ENCODE peak calls at places on chromosome 18, in ten cellular contexts. P is IMR-90; K is trophoblast cell; R is esophagus squamous epithelium; Z is A549; E is body of pancreas; O is CD8-positive, alpha-beta memory T cell; M is CD8-positive, alpha-beta T cell; V is mesendoderm; S is right cardiac atrium. U is an unnamed sample.

GRCh38 chr18:76404345-76404831 is 90.7 kb downstream of the ZNF516 start:
- DNase-seq in P (no peak), S (no peak), V (no peak), O (no peak), K (no peak), Z (no peak), E (no peak), R (no peak), M (no peak), U (no peak)

GRCh38 chr18:8001711-8002110 is 434.6 kb downstream of the PTPRM start:
- DNase-seq in Z (no peak), P (no peak), K (no peak), S (no peak), O (no peak), M (no peak), E (no peak), R (no peak), V (no peak), U (no peak)

GRCh38 chr18:50507120-50507590 is 52.7 kb upstream of the MAPK4 start:
- DNase-seq in O (no peak), Z (peak; percentile 18), P (no peak), S (peak; percentile 75), E (peak; percentile 52), K (peak; percentile 46), R (no peak), V (peak; percentile 77), M (no peak), U (peak; percentile 6)

GRCh38 chr18:80033181-80034067 is 810 bp upstream of the RBFA start:
- DNase-seq in V (no peak), S (no peak), E (no peak), R (peak; percentile 76), K (no peak), M (peak; percentile 73), Z (peak; percentile 64), O (peak; percentile 74), P (peak; percentile 44), U (no peak)

GRCh38 chr18:13026583-13027270 is 35.6 kb downstream of the CEP192 start:
- DNase-seq in M (no peak), P (peak; percentile 53), V (no peak), S (no peak), Z (no peak), R (no peak), E (no peak), O (no peak), K (peak; percentile 31), U (no peak)

GRCh38 chr18:2651981-2652380 is 3.5 kb upstream of the SMCHD1 start:
- DNase-seq in P (no peak), S (no peak), Z (no peak), M (no peak), V (no peak), K (no peak), R (no peak), E (no peak), O (no peak), U (no peak)

GRCh38 chr18:8552151-8552550 is 57.1 kb upstream of the RAB12 start:
- DNase-seq in E (no peak), P (no peak), V (peak; percentile 62), S (no peak), Z (no peak), M (no peak), O (no peak), R (no peak), K (no peak), U (no peak)

GRCh38 chr18:79781331-79781941 is 16.3 kb upstream of the KCNG2 start:
- DNase-seq in K (no peak), S (no peak), R (no peak), Z (no peak), P (no peak), O (no peak), E (no peak), V (no peak), M (no peak), U (no peak)

DNA sequence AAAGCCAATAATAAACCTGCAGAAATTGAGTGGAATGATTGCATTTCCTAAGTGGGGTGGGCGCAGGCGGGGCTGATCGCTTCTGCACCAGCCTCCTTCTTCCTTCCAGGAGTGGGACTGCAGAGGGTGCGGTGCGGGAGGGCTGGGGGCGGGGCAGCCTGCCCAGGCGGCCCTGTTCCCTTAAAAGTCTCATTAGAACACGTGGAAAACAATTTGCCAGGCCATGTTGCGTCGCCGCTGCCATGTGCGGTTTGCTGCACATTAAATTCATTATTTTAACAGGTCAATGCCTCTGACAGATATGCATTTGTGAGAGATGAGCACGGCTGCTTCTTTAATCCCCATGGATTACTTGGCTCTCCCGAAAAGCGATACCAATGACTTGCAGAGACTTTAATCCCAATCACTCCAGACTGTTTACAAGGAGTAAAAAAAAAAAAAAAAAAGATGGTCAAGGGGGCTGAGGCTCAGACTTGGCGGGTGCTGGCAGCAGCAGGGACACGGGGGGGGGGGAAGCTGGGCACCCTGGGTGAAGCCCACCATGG is 139.0 kb downstream of the CELF4 start:
- DNase-seq in V (no peak), K (no peak), O (no peak), M (no peak), S (no peak), P (no peak), R (no peak), Z (no peak), E (no peak), U (no peak)
- H3K4me1 ChIP-seq in V (peaks cover 3% of the 10 kb centered on the region), K (peaks cover 9% of the 10 kb centered on the region), O (no peaks in the 10 kb centered on the region), M (no peaks in the 10 kb centered on the region), S (no peaks in the 10 kb centered on the region), P (no peaks in the 10 kb centered on the region), R (no peaks in the 10 kb centered on the region), Z (no peaks in the 10 kb centered on the region), E (no peaks in the 10 kb centered on the region), U (peaks cover 68% of the 10 kb centered on the region)

GRCh38 chr18:63236417-63236816 is 83.2 kb downstream of the BCL2 start:
- DNase-seq in P (no peak), E (no peak), M (no peak), O (no peak), K (peak; percentile 45), V (no peak), S (no peak), Z (no peak), R (no peak), U (no peak)

GRCh38 chr18:63236990-63237389 is 82.6 kb downstream of the BCL2 start:
- DNase-seq in M (no peak), O (no peak), K (no peak), E (no peak), Z (no peak), R (no peak), S (peak; percentile 69), V (no peak), P (no peak), U (no peak)

GRCh38 chr18:63238711-63239110 is 80.9 kb downstream of the BCL2 start:
- DNase-seq in P (no peak), K (peak; percentile 78), E (no peak), V (peak; percentile 27), O (no peak), M (no peak), R (no peak), Z (no peak), S (peak; percentile 43), U (no peak)

GRCh38 chr18:63237911-63238710 is 81.5 kb downstream of the BCL2 start:
- DNase-seq in R (no peak), Z (peak; percentile 37), P (peak; percentile 85), O (no peak), M (no peak), S (no peak), E (peak; percentile 44), V (peak; percentile 88), K (peak; percentile 97), U (no peak)

GRCh38 chr18:63237486-63237885 is 82.1 kb downstream of the BCL2 start:
- DNase-seq in Z (no peak), E (no peak), P (no peak), K (peak; percentile 95), V (peak; percentile 16), M (no peak), O (no peak), R (no peak), S (no peak), U (no peak)
- H3K4me1 ChIP-seq in Z (peaks cover 19% of the 10 kb centered on the region), E (peaks cover 25% of the 10 kb centered on the region), P (peaks cover 8% of the 10 kb centered on the region), K (peaks cover 13% of the 10 kb centered on the region), V (peaks cover 3% of the 10 kb centered on the region), M (peaks cover 28% of the 10 kb centered on the region), O (peaks cover 11% of the 10 kb centered on the region), R (peaks cover 15% of the 10 kb centered on the region), S (peaks cover 4% of the 10 kb centered on the region), U (peaks cover 12% of the 10 kb centered on the region)

GRCh38 chr18:58671122-58671940 is at the start of gene MALT1:
- DNase-seq in Z (peak; percentile 55), R (peak; percentile 58), E (peak; percentile 94), K (peak; percentile 94), S (peak; percentile 97), O (peak; percentile 93), V (peak; percentile 95), M (peak; percentile 96), P (peak; percentile 85), U (peak; percentile 95)
- H3K4me1 ChIP-seq in Z (peaks cover 75% of the 10 kb centered on the region), R (peaks cover 12% of the 10 kb centered on the region), E (peaks cover 20% of the 10 kb centered on the region), K (peaks cover 21% of the 10 kb centered on the region), S (no peaks in the 10 kb centered on the region), O (peaks cover 43% of the 10 kb centered on the region), V (peaks cover 8% of the 10 kb centered on the region), M (peaks cover 47% of the 10 kb centered on the region), P (peaks cover 14% of the 10 kb centered on the region), U (peaks cover 39% of the 10 kb centered on the region)

GRCh38 chr18:31040982-31041345 is 1.6 kb downstream of the DSC3 start:
- DNase-seq in E (no peak), P (no peak), K (peak; percentile 15), V (peak; percentile 56), M (no peak), O (no peak), R (no peak), S (no peak), Z (no peak), U (no peak)

GRCh38 chr18:31042068-31042390 is 513 bp downstream of the DSC3 start:
- DNase-seq in V (no peak), M (no peak), Z (no peak), R (no peak), K (no peak), E (no peak), S (no peak), O (no peak), P (no peak), U (no peak)

GRCh38 chr18:31041346-31042067 is 1.0 kb downstream of the DSC3 start:
- DNase-seq in R (no peak), Z (no peak), K (peak; percentile 47), P (no peak), O (no peak), M (no peak), E (no peak), V (peak; percentile 43), S (peak; percentile 44), U (no peak)

GRCh38 chr18:31043709-31044108 is 1.2 kb upstream of the DSC3 start:
- DNase-seq in E (no peak), P (no peak), O (no peak), S (no peak), Z (no peak), R (no peak), M (no peak), K (no peak), V (no peak), U (no peak)

DNA sequence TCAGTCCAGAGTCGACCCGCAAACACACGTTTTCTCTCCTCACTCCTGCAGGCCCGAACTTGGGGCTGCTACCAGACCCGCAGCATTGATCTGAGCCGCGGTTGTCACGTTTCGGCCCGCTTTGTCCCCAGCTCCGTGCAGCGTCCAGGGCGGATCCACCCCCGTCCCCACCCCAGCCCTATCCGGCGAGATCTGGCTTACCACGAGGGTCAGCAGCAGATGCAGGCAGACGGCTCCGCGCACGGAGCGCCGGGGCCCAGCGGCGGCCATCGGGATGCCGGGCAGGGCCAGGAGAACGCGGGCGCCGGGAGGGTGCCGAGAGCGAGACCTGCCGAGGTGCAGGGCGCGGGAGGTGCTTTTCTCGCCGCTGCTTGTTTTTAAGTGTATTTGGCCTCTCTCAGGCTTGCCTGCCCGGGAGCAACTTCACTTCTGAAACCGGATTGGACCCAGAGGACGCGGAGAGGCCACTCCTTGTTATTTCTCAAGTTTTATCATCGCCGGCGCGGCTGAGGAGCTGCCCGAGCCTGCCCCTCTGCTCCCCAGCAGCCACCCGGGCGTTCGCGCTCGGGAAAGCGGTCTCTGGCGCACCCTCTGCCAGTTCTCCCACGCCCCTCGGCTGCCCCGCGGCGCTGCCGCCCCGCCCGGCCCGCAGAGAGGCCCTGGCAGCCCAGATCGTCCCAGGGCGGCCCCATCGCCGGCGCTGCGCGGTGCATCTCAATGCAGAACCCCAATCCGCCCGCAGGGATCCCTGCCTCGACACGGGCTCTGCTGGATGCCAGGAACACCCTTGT is at the start of gene DSC3:
- DNase-seq in K (peak; percentile 56), V (peak; percentile 74), R (no peak), Z (peak; percentile 51), S (peak; percentile 52), P (no peak), E (peak; percentile 14), M (no peak), O (no peak), U (no peak)
- H3K4me1 ChIP-seq in K (peaks cover 16% of the 10 kb centered on the region), V (peaks cover 2% of the 10 kb centered on the region), R (peaks cover under 1% of the 10 kb centered on the region), Z (no peaks in the 10 kb centered on the region), S (no peaks in the 10 kb centered on the region), P (no peaks in the 10 kb centered on the region), E (peaks cover 20% of the 10 kb centered on the region), M (no peaks in the 10 kb centered on the region), O (no peaks in the 10 kb centered on the region), U (no peaks in the 10 kb centered on the region)